ENCODE peak calls at places on chromosomes 6 and 20, in nine cellular contexts. U is epithelial cell of esophagus, B is omental fat pad, G is NCI-H82, D is AG08396, R is NCI-H748 treated with DMSO at 0.1 percent for 48 hours, X is epithelial cell of proximal tubule, N is Kasumi-1, V is AG04449. A is an unnamed sample.
A peak's percentile ranks its signal among the peaks of the same experiment; 100 is the strongest.

GRCh38 chr6:157045831-157046454 is 268.8 kb downstream of the ARID1B start:
- DNase-seq in N (peak; percentile 28), G (peak; percentile 54), D (peak; percentile 53), B (no peak), X (no peak), U (peak; percentile 64), V (no peak), R (peak; percentile 16), A (no peak)

GRCh38 chr20:41178904-41179432 is 41.6 kb downstream of the PLCG1 start:
- DNase-seq in B (no peak), X (no peak), R (peak; percentile 4), V (no peak), D (no peak), G (no peak), N (no peak), U (no peak), A (no peak)

GRCh38 chr6:133991096-133991593 is 38.1 kb downstream of the TBPL1 start:
- DNase-seq in B (no peak), R (no peak), U (no peak), V (peak; percentile 92), X (no peak), D (peak; percentile 43), G (no peak), N (no peak), A (no peak)

GRCh38 chr6:108174371-108175175 is 8.8 kb downstream of the NR2E1 start:
- DNase-seq in V (no peak), U (peak; percentile 57), N (peak; percentile 80), X (no peak), R (no peak), B (no peak), G (no peak), D (no peak), A (peak; percentile 45)

GRCh38 chr6:142478117-142478516 is 176.3 kb downstream of the ADGRG6 start:
- DNase-seq in N (peak; percentile 62), V (no peak), U (peak; percentile 58), X (no peak), B (no peak), R (no peak), G (peak; percentile 74), D (peak; percentile 20), A (no peak)

GRCh38 chr6:27720607-27721580 is 191.3 kb downstream of the OR2B2 start:
- DNase-seq in G (peak; percentile 50), B (no peak), X (no peak), R (no peak), D (peak; percentile 44), V (no peak), U (peak; percentile 85), N (no peak), A (no peak)

GRCh38 chr6:43076928-43077809 is 1.1 kb downstream of the PTK7 start:
- DNase-seq in U (peak; percentile 67), B (no peak), V (no peak), R (peak; percentile 56), X (no peak), G (peak; percentile 72), D (peak; percentile 39), N (peak; percentile 21), A (no peak)

GRCh38 chr6:49565261-49565660 is 14.8 kb downstream of the C6orf141 start:
- DNase-seq in V (no peak), U (no peak), X (no peak), G (no peak), D (no peak), B (no peak), N (no peak), R (no peak), A (no peak)